ENCODE peak calls at places on chromosomes 7 and 10, in six cellular contexts. One of them, this sample, is unnamed.

GRCh38 chr10:110893559-110894179 is 21.9 kb downstream of the PDCD4 start:
- DNase-seq in fibroblast of the aortic adventitia: peak; percentile 65
- DNase-seq in ovary: no peak
- DNase-seq in stomach: no peak
- DNase-seq in memory B cell: peak; percentile 55
- DNase-seq in epithelial cell of esophagus: peak; percentile 57
- DNase-seq in this sample: peak; percentile 54

GRCh38 chr10:129617768-129618167 is 150.7 kb downstream of the MGMT start:
- DNase-seq in stomach: no peak
- DNase-seq in epithelial cell of esophagus: no peak
- DNase-seq in fibroblast of the aortic adventitia: no peak
- DNase-seq in ovary: no peak
- DNase-seq in memory B cell: no peak
- DNase-seq in this sample: no peak

GRCh38 chr10:79132681-79133381 is 64.1 kb downstream of the ZMIZ1 start:
- DNase-seq in memory B cell: no peak
- DNase-seq in ovary: peak; percentile 73
- DNase-seq in fibroblast of the aortic adventitia: no peak
- DNase-seq in stomach: no peak
- DNase-seq in epithelial cell of esophagus: no peak
- DNase-seq in this sample: no peak

GRCh38 chr7:44244282-44244681 is 43.5 kb downstream of the YKT6 start:
- DNase-seq in ovary: no peak
- DNase-seq in epithelial cell of esophagus: no peak
- DNase-seq in stomach: no peak
- DNase-seq in memory B cell: peak; percentile 20
- DNase-seq in fibroblast of the aortic adventitia: no peak
- DNase-seq in this sample: no peak

GRCh38 chr10:35848412-35848811 is 206.3 kb upstream of the FZD8 start:
- DNase-seq in epithelial cell of esophagus: no peak
- DNase-seq in fibroblast of the aortic adventitia: no peak
- DNase-seq in ovary: no peak
- DNase-seq in stomach: no peak
- DNase-seq in memory B cell: no peak
- DNase-seq in this sample: no peak

GRCh38 chr10:114265392-114266053 is 26.5 kb downstream of the VWA2 start:
- DNase-seq in fibroblast of the aortic adventitia: peak; percentile 42
- DNase-seq in stomach: no peak
- DNase-seq in epithelial cell of esophagus: no peak
- DNase-seq in memory B cell: no peak
- DNase-seq in ovary: no peak
- DNase-seq in this sample: no peak

GRCh38 chr10:4057725-4058513 is 272.9 kb upstream of the KLF6 start:
- DNase-seq in memory B cell: no peak
- DNase-seq in stomach: no peak
- DNase-seq in fibroblast of the aortic adventitia: no peak
- DNase-seq in ovary: no peak
- DNase-seq in epithelial cell of esophagus: no peak
- DNase-seq in this sample: no peak

GRCh38 chr10:22690614-22691431 is 23.6 kb downstream of the PIP4K2A start:
- DNase-seq in epithelial cell of esophagus: peak; percentile 51
- DNase-seq in stomach: no peak
- DNase-seq in ovary: no peak
- DNase-seq in memory B cell: no peak
- DNase-seq in fibroblast of the aortic adventitia: peak; percentile 61
- DNase-seq in this sample: no peak

GRCh38 chr7:84021292-84021898 is 173.2 kb downstream of the SEMA3A start:
- DNase-seq in ovary: no peak
- DNase-seq in epithelial cell of esophagus: no peak
- DNase-seq in fibroblast of the aortic adventitia: peak; percentile 53
- DNase-seq in stomach: no peak
- DNase-seq in memory B cell: no peak
- DNase-seq in this sample: no peak

GRCh38 chr10:47452495-47453434 is 31.1 kb downstream of the ANXA8 start:
- DNase-seq in ovary: no peak
- DNase-seq in stomach: no peak
- DNase-seq in epithelial cell of esophagus: no peak
- DNase-seq in fibroblast of the aortic adventitia: no peak
- DNase-seq in memory B cell: no peak
- DNase-seq in this sample: peak; percentile 12

GRCh38 chr10:117621196-117621595 is 78.7 kb downstream of the EMX2 start:
- DNase-seq in memory B cell: no peak
- DNase-seq in epithelial cell of esophagus: no peak
- DNase-seq in ovary: no peak
- DNase-seq in fibroblast of the aortic adventitia: no peak
- DNase-seq in stomach: no peak
- DNase-seq in this sample: no peak

GRCh38 chr10:43683451-43684197 is 34.9 kb upstream of the ZNF32 start:
- DNase-seq in epithelial cell of esophagus: no peak
- DNase-seq in ovary: no peak
- DNase-seq in fibroblast of the aortic adventitia: peak; percentile 61
- DNase-seq in stomach: no peak
- DNase-seq in memory B cell: no peak
- DNase-seq in this sample: no peak

GRCh38 chr10:70500339-70500738 is 21.8 kb downstream of the PALD1 start:
- DNase-seq in ovary: no peak
- DNase-seq in epithelial cell of esophagus: no peak
- DNase-seq in stomach: no peak
- DNase-seq in memory B cell: no peak
- DNase-seq in fibroblast of the aortic adventitia: no peak
- DNase-seq in this sample: no peak

GRCh38 chr7:22154130-22154529 is 202.8 kb downstream of the RAPGEF5 start:
- DNase-seq in memory B cell: no peak
- DNase-seq in fibroblast of the aortic adventitia: peak; percentile 27
- DNase-seq in ovary: no peak
- DNase-seq in stomach: no peak
- DNase-seq in epithelial cell of esophagus: no peak
- DNase-seq in this sample: no peak

GRCh38 chr7:266851-267840 is 22.8 kb upstream of the FOXL3 start:
- DNase-seq in stomach: peak; percentile 89
- DNase-seq in memory B cell: no peak
- DNase-seq in fibroblast of the aortic adventitia: no peak
- DNase-seq in epithelial cell of esophagus: peak; percentile 10
- DNase-seq in ovary: peak; percentile 45
- DNase-seq in this sample: peak; percentile 36